ENCODE peak calls at places on chromosomes 6 and 20, in five cellular contexts. C, Q, W, G and Z are unnamed samples.

GRCh38 chr20:15867899-15868298 is 705.3 kb downstream of the KIF16B start:
- DNase-seq in C (no peak), Q (no peak), W (no peak), G (no peak), Z (no peak)

GRCh38 chr20:46087161-46087560 is 2.6 kb downstream of the NCOA5 start:
- DNase-seq in C (no peak), Q (no peak), W (peak; percentile 41), G (peak; percentile 5), Z (no peak)

GRCh38 chr6:18412073-18412472 is 24.9 kb downstream of the RNF144B start:
- DNase-seq in C (no peak), Q (no peak), W (no peak), G (no peak), Z (no peak)

GRCh38 chr6:127120787-127121636 is 2.5 kb downstream of the RSPO3 start:
- DNase-seq in C (peak; percentile 52), Q (peak; percentile 49), W (peak; percentile 87), G (peak; percentile 74), Z (peak; percentile 66)

GRCh38 chr6:84867521-84867920 is 103.1 kb upstream of the TBX18 start:
- DNase-seq in C (peak; percentile 57), Q (no peak), W (peak; percentile 93), G (no peak), Z (peak; percentile 91)

GRCh38 chr6:24489881-24490280 is 503 bp upstream of the GPLD1 start:
- DNase-seq in C (peak; percentile 36), Q (no peak), W (peak; percentile 14), G (peak; percentile 49), Z (peak; percentile 15)

GRCh38 chr6:29995346-29995777 is 53.0 kb downstream of the HLA-A start:
- DNase-seq in C (peak; percentile 52), Q (no peak), W (peak; percentile 49), G (peak; percentile 19), Z (peak; percentile 44)

GRCh38 chr6:128370072-128370471 is 150.3 kb downstream of the PTPRK start:
- DNase-seq in C (peak; percentile 48), Q (peak; percentile 44), W (peak; percentile 75), G (peak; percentile 80), Z (peak; percentile 30)

GRCh38 chr6:9766240-9766915 is 648.5 kb downstream of the TFAP2A start:
- DNase-seq in C (peak; percentile 56), Q (peak; percentile 91), W (peak; percentile 11), G (peak; percentile 52), Z (peak; percentile 86)

GRCh38 chr6:139894271-139894670 is 519.8 kb upstream of the CITED2 start:
- DNase-seq in C (no peak), Q (no peak), W (no peak), G (no peak), Z (no peak)

GRCh38 chr20:57386762-57387161 is 4.4 kb upstream of the RBM38 start:
- DNase-seq in C (no peak), Q (no peak), W (no peak), G (no peak), Z (no peak)
- TF ChIP-seq CTCF in C (no peak), Q (no peak), W (no peak), G (no peak), Z (no peak)

GRCh38 chr6:151485616-151486015 is 8.2 kb upstream of the CCDC170 start:
- DNase-seq in C (peak; percentile 79), Q (no peak), W (peak; percentile 73), G (peak; percentile 40), Z (peak; percentile 61)

GRCh38 chr6:151481752-151482151 is 12.1 kb upstream of the CCDC170 start:
- DNase-seq in C (no peak), Q (no peak), W (peak; percentile 19), G (no peak), Z (no peak)

GRCh38 chr6:151483968-151484367 is 9.8 kb upstream of the CCDC170 start:
- DNase-seq in C (no peak), Q (no peak), W (no peak), G (no peak), Z (no peak)

GRCh38 chr6:151478670-151479069 is 15.1 kb upstream of the CCDC170 start:
- DNase-seq in C (no peak), Q (peak; percentile 57), W (no peak), G (peak; percentile 11), Z (no peak)

DNA sequence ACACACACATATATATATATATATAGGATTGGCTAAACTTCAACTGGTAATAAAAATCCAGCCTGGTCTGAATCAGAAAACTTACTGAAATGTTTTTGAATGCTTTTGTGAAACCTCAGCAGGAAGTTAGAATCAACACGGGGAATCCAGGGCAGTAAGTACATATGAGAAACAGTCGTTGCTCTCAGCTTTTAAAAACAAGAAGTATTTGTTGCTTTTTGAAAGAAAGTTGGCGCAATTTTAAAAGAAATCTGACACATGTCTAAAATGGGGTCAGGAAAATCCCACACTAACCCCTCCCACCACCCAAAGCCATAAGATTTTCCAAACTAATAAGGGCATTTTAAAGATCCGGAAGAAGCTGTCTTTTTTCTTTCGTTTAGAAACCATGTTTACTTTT is 11.5 kb upstream of the CCDC170 start:
- DNase-seq in C (no peak), Q (no peak), W (peak; percentile 69), G (peak; percentile 11), Z (no peak)
- H3K4me3 ChIP-seq in C (no peak overlapping the region), Q (no peak overlapping the region), W (no peak overlapping the region), G (peak overlapping the region; percentile 33), Z (peak overlapping the region; percentile 22)

GRCh38 chr6:34791164-34791841 is 580 bp upstream of the BLTP3A start:
- DNase-seq in C (no peak), Q (no peak), W (peak; percentile 39), G (peak; percentile 29), Z (peak; percentile 12)
- TF ChIP-seq CTCF in C (peak; percentile 31), Q (peak; percentile 18), W (no peak), G (peak; percentile 22), Z (peak; percentile 13)

GRCh38 chr6:116393430-116393829 is 22.7 kb downstream of the DSE start:
- DNase-seq in C (no peak), Q (no peak), W (peak; percentile 38), G (no peak), Z (no peak)
- H3K4me3 ChIP-seq in C (no peak overlapping the region), Q (no peak overlapping the region), W (no peak overlapping the region), G (no peak overlapping the region), Z (no peak overlapping the region)

GRCh38 chr6:90296346-90297123 is at the start of gene BACH2:
- DNase-seq in C (peak; percentile 90), Q (peak; percentile 61), W (peak; percentile 76), G (peak; percentile 92), Z (peak; percentile 91)
- TF ChIP-seq CTCF in C (peak; percentile 35), Q (no peak), W (no peak), G (no peak), Z (no peak)